ENCODE peak calls at places on chromosomes 3 and 15, in ten cellular contexts. One of them, this sample, is unnamed.

GRCh38 chr3:125602752-125603649 is 7.7 kb upstream of the OSBPL11 start:
- DNase-seq in WTC11: no peak
- DNase-seq in GM06990: no peak
- DNase-seq in GM13977: no peak
- DNase-seq in K562: no peak
- DNase-seq in mesothelial cell of epicardium: no peak
- DNase-seq in endothelial cell: no peak
- DNase-seq in fibroblast of lung: peak; percentile 57
- DNase-seq in glutamatergic neuron: no peak
- DNase-seq in Calu3: peak; percentile 58
- DNase-seq in this sample: peak; percentile 39

GRCh38 chr3:42490243-42490642 is 12.2 kb upstream of the VIPR1 start:
- DNase-seq in WTC11: no peak
- DNase-seq in GM06990: peak; percentile 73
- DNase-seq in GM13977: no peak
- DNase-seq in K562: no peak
- DNase-seq in mesothelial cell of epicardium: peak; percentile 26
- DNase-seq in endothelial cell: no peak
- DNase-seq in fibroblast of lung: no peak
- DNase-seq in glutamatergic neuron: no peak
- DNase-seq in Calu3: peak; percentile 88
- DNase-seq in this sample: no peak

GRCh38 chr3:183116051-183116614 is 16.8 kb upstream of the MCCC1 start:
- DNase-seq in WTC11: peak; percentile 94
- DNase-seq in GM06990: peak; percentile 88
- DNase-seq in GM13977: peak; percentile 93
- DNase-seq in K562: peak; percentile 69
- DNase-seq in mesothelial cell of epicardium: peak; percentile 73
- DNase-seq in endothelial cell: peak; percentile 46
- DNase-seq in fibroblast of lung: no peak
- DNase-seq in glutamatergic neuron: peak; percentile 95
- DNase-seq in Calu3: peak; percentile 88
- DNase-seq in this sample: no peak

GRCh38 chr3:187679638-187680396 is 9.6 kb upstream of the SST start:
- DNase-seq in WTC11: peak; percentile 92
- DNase-seq in GM06990: no peak
- DNase-seq in GM13977: peak; percentile 72
- DNase-seq in K562: peak; percentile 81
- DNase-seq in mesothelial cell of epicardium: peak; percentile 82
- DNase-seq in endothelial cell: peak; percentile 89
- DNase-seq in fibroblast of lung: peak; percentile 74
- DNase-seq in glutamatergic neuron: peak; percentile 90
- DNase-seq in Calu3: peak; percentile 90
- DNase-seq in this sample: no peak

GRCh38 chr15:56165234-56165633 is 78.4 kb downstream of the RFX7 start:
- DNase-seq in WTC11: no peak
- DNase-seq in GM06990: no peak
- DNase-seq in GM13977: no peak
- DNase-seq in K562: no peak
- DNase-seq in mesothelial cell of epicardium: no peak
- DNase-seq in endothelial cell: no peak
- DNase-seq in fibroblast of lung: no peak
- DNase-seq in glutamatergic neuron: no peak
- DNase-seq in Calu3: no peak
- DNase-seq in this sample: no peak

GRCh38 chr15:99895956-99896311 is 162.7 kb upstream of the LYSMD4 start:
- DNase-seq in WTC11: no peak
- DNase-seq in GM06990: no peak
- DNase-seq in GM13977: no peak
- DNase-seq in K562: no peak
- DNase-seq in mesothelial cell of epicardium: no peak
- DNase-seq in endothelial cell: no peak
- DNase-seq in fibroblast of lung: no peak
- DNase-seq in glutamatergic neuron: no peak
- DNase-seq in Calu3: no peak
- DNase-seq in this sample: no peak

GRCh38 chr3:162014284-162014683 is 517.7 kb downstream of the OTOL1 start:
- DNase-seq in WTC11: no peak
- DNase-seq in GM06990: no peak
- DNase-seq in GM13977: no peak
- DNase-seq in K562: no peak
- DNase-seq in mesothelial cell of epicardium: no peak
- DNase-seq in endothelial cell: no peak
- DNase-seq in fibroblast of lung: no peak
- DNase-seq in glutamatergic neuron: no peak
- DNase-seq in Calu3: no peak
- DNase-seq in this sample: no peak

GRCh38 chr15:57537951-57538506 is 53.7 kb upstream of the MYZAP start:
- DNase-seq in WTC11: no peak
- DNase-seq in GM06990: no peak
- DNase-seq in GM13977: no peak
- DNase-seq in K562: no peak
- DNase-seq in mesothelial cell of epicardium: no peak
- DNase-seq in endothelial cell: no peak
- DNase-seq in fibroblast of lung: no peak
- DNase-seq in glutamatergic neuron: no peak
- DNase-seq in Calu3: no peak
- DNase-seq in this sample: no peak

DNA sequence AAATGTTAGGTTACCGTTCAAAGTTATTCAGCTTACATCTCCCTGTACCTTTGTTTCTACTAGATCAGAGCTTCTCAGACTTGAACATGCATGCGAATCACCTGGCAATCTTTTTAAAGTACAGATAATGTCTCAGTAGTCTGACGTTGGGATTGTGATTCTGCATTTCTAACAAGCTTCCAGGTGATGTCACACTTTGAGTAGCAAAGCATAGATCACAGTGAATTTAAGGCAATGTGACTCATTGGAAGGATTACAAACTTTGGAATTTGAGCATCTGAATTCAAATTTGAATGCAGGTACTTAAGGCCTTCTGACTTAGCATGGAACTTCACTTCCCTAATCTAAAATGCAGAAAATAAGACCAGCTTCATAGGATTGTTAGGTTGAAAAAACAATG is 10.8 kb upstream of the ZMAT3 start:
- DNase-seq in WTC11: no peak
- DNase-seq in GM06990: no peak
- DNase-seq in GM13977: no peak
- DNase-seq in K562: no peak
- DNase-seq in mesothelial cell of epicardium: no peak
- DNase-seq in endothelial cell: no peak
- DNase-seq in fibroblast of lung: no peak
- DNase-seq in glutamatergic neuron: no peak
- DNase-seq in Calu3: no peak
- DNase-seq in this sample: no peak
- TF ChIP-seq CTCF in WTC11: no peak
- TF ChIP-seq CTCF in GM06990: no peak
- TF ChIP-seq CTCF in GM13977: no peak
- TF ChIP-seq CTCF in K562: no peak
- TF ChIP-seq CTCF in mesothelial cell of epicardium: no peak
- TF ChIP-seq CTCF in endothelial cell: no peak
- TF ChIP-seq CTCF in fibroblast of lung: no peak
- TF ChIP-seq CTCF in glutamatergic neuron: no peak
- TF ChIP-seq CTCF in Calu3: no peak
- TF ChIP-seq CTCF in this sample: no peak

GRCh38 chr3:115860766-115861165 is 237.5 kb downstream of the GAP43 start:
- DNase-seq in WTC11: no peak
- DNase-seq in GM06990: no peak
- DNase-seq in GM13977: no peak
- DNase-seq in K562: no peak
- DNase-seq in mesothelial cell of epicardium: no peak
- DNase-seq in endothelial cell: no peak
- DNase-seq in fibroblast of lung: no peak
- DNase-seq in glutamatergic neuron: no peak
- DNase-seq in Calu3: no peak
- DNase-seq in this sample: no peak

GRCh38 chr3:115858995-115859807 is 235.9 kb downstream of the GAP43 start:
- DNase-seq in WTC11: peak; percentile 18
- DNase-seq in GM06990: no peak
- DNase-seq in GM13977: no peak
- DNase-seq in K562: no peak
- DNase-seq in mesothelial cell of epicardium: no peak
- DNase-seq in endothelial cell: no peak
- DNase-seq in fibroblast of lung: no peak
- DNase-seq in glutamatergic neuron: no peak
- DNase-seq in Calu3: no peak
- DNase-seq in this sample: no peak

GRCh38 chr3:115862824-115863223 is 239.5 kb downstream of the GAP43 start:
- DNase-seq in WTC11: peak; percentile 17
- DNase-seq in GM06990: no peak
- DNase-seq in GM13977: no peak
- DNase-seq in K562: no peak
- DNase-seq in mesothelial cell of epicardium: no peak
- DNase-seq in endothelial cell: no peak
- DNase-seq in fibroblast of lung: no peak
- DNase-seq in glutamatergic neuron: no peak
- DNase-seq in Calu3: no peak
- DNase-seq in this sample: no peak

GRCh38 chr3:115862099-115862498 is 238.8 kb downstream of the GAP43 start:
- DNase-seq in WTC11: no peak
- DNase-seq in GM06990: no peak
- DNase-seq in GM13977: no peak
- DNase-seq in K562: no peak
- DNase-seq in mesothelial cell of epicardium: no peak
- DNase-seq in endothelial cell: no peak
- DNase-seq in fibroblast of lung: no peak
- DNase-seq in glutamatergic neuron: no peak
- DNase-seq in Calu3: no peak
- DNase-seq in this sample: no peak

DNA sequence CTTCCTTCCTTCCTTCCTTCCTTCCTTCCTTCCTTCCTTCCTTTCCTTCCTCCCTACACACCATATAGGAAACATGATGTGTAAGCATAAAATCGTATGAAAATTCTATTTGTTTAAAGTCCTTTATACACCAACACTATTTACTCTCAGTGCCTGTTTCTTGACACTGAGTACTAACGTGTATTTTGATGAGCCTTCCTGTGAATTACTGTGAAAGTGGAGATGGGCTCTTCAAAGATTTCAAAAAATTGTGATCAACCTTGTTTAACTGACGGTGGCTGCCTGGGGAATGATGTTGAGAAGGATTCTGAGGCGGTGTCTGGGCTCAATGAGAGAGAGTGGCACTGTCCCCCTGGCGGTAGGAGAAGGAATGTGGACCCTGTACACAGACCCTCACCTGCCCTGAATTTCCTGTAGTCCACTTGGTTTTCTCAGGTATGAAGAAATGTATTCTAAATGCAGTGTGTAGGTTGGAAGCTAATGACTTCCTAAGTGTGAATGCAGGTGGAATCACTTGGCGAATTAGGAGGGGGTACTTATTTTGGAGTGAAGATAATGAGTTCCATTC is 237.9 kb downstream of the GAP43 start:
- DNase-seq in WTC11: peak; percentile 18
- DNase-seq in GM06990: no peak
- DNase-seq in GM13977: no peak
- DNase-seq in K562: no peak
- DNase-seq in mesothelial cell of epicardium: no peak
- DNase-seq in endothelial cell: no peak
- DNase-seq in fibroblast of lung: no peak
- DNase-seq in glutamatergic neuron: no peak
- DNase-seq in Calu3: no peak
- DNase-seq in this sample: no peak
- TF ChIP-seq CTCF in WTC11: peak; percentile 43
- TF ChIP-seq CTCF in GM06990: peak; percentile 13
- TF ChIP-seq CTCF in GM13977: no peak
- TF ChIP-seq CTCF in K562: no peak
- TF ChIP-seq CTCF in mesothelial cell of epicardium: peak; percentile 24
- TF ChIP-seq CTCF in endothelial cell: peak; percentile 50
- TF ChIP-seq CTCF in fibroblast of lung: no peak
- TF ChIP-seq CTCF in glutamatergic neuron: peak; percentile 53
- TF ChIP-seq CTCF in Calu3: no peak
- TF ChIP-seq CTCF in this sample: no peak

GRCh38 chr3:149403443-149403842 is 26.0 kb upstream of the TM4SF1 start:
- DNase-seq in WTC11: no peak
- DNase-seq in GM06990: no peak
- DNase-seq in GM13977: no peak
- DNase-seq in K562: no peak
- DNase-seq in mesothelial cell of epicardium: no peak
- DNase-seq in endothelial cell: no peak
- DNase-seq in fibroblast of lung: no peak
- DNase-seq in glutamatergic neuron: no peak
- DNase-seq in Calu3: no peak
- DNase-seq in this sample: no peak

GRCh38 chr3:149400645-149401044 is 23.2 kb upstream of the TM4SF1 start:
- DNase-seq in WTC11: no peak
- DNase-seq in GM06990: no peak
- DNase-seq in GM13977: no peak
- DNase-seq in K562: no peak
- DNase-seq in mesothelial cell of epicardium: no peak
- DNase-seq in endothelial cell: no peak
- DNase-seq in fibroblast of lung: peak; percentile 66
- DNase-seq in glutamatergic neuron: no peak
- DNase-seq in Calu3: no peak
- DNase-seq in this sample: no peak

GRCh38 chr3:149401215-149401925 is 23.9 kb upstream of the TM4SF1 start:
- DNase-seq in WTC11: no peak
- DNase-seq in GM06990: no peak
- DNase-seq in GM13977: no peak
- DNase-seq in K562: no peak
- DNase-seq in mesothelial cell of epicardium: no peak
- DNase-seq in endothelial cell: no peak
- DNase-seq in fibroblast of lung: peak; percentile 87
- DNase-seq in glutamatergic neuron: no peak
- DNase-seq in Calu3: peak; percentile 86
- DNase-seq in this sample: no peak

GRCh38 chr3:149402481-149402880 is 25.0 kb upstream of the TM4SF1 start:
- DNase-seq in WTC11: no peak
- DNase-seq in GM06990: no peak
- DNase-seq in GM13977: no peak
- DNase-seq in K562: no peak
- DNase-seq in mesothelial cell of epicardium: no peak
- DNase-seq in endothelial cell: no peak
- DNase-seq in fibroblast of lung: no peak
- DNase-seq in glutamatergic neuron: no peak
- DNase-seq in Calu3: no peak
- DNase-seq in this sample: no peak

GRCh38 chr3:149401926-149402310 is 24.5 kb upstream of the TM4SF1 start:
- DNase-seq in WTC11: no peak
- DNase-seq in GM06990: no peak
- DNase-seq in GM13977: no peak
- DNase-seq in K562: no peak
- DNase-seq in mesothelial cell of epicardium: no peak
- DNase-seq in endothelial cell: no peak
- DNase-seq in fibroblast of lung: no peak
- DNase-seq in glutamatergic neuron: no peak
- DNase-seq in Calu3: no peak
- DNase-seq in this sample: no peak
- TF ChIP-seq CTCF in WTC11: no peak
- TF ChIP-seq CTCF in GM06990: no peak
- TF ChIP-seq CTCF in GM13977: no peak
- TF ChIP-seq CTCF in K562: no peak
- TF ChIP-seq CTCF in mesothelial cell of epicardium: no peak
- TF ChIP-seq CTCF in endothelial cell: no peak
- TF ChIP-seq CTCF in fibroblast of lung: no peak
- TF ChIP-seq CTCF in glutamatergic neuron: no peak
- TF ChIP-seq CTCF in Calu3: no peak
- TF ChIP-seq CTCF in this sample: no peak

DNA sequence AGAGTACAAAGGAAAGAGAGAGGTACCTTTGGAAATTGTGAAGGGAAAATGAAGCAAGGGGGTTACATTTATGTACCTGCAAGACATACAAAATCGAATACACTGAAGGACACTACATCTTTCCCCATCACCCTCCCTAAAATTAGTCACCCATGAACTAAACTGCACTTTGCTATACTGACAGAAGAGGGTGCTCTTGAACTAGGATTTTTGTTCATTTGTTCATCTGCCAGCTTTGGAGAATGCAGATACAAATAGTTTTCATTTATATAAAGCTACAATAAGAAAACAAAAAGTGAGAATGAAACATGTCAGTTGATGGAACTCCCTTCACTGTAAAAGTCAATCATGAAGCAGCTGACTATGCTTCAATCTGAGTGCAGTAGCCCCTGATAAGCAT is 55.7 kb downstream of the PCCB start:
- DNase-seq in WTC11: no peak
- DNase-seq in GM06990: peak; percentile 14
- DNase-seq in GM13977: no peak
- DNase-seq in K562: no peak
- DNase-seq in mesothelial cell of epicardium: no peak
- DNase-seq in endothelial cell: no peak
- DNase-seq in fibroblast of lung: peak; percentile 79
- DNase-seq in glutamatergic neuron: no peak
- DNase-seq in Calu3: peak; percentile 33
- DNase-seq in this sample: no peak
- TF ChIP-seq CTCF in WTC11: no peak
- TF ChIP-seq CTCF in GM06990: peak; percentile 41
- TF ChIP-seq CTCF in GM13977: peak; percentile 38
- TF ChIP-seq CTCF in K562: no peak
- TF ChIP-seq CTCF in mesothelial cell of epicardium: no peak
- TF ChIP-seq CTCF in endothelial cell: no peak
- TF ChIP-seq CTCF in fibroblast of lung: peak; percentile 50
- TF ChIP-seq CTCF in glutamatergic neuron: no peak
- TF ChIP-seq CTCF in Calu3: peak; percentile 65
- TF ChIP-seq CTCF in this sample: no peak

This sample was measured in AG09309.